ENCODE peak calls at places on chromosomes 11 and 22, in eight cellular contexts. One of them, this sample, is unnamed.

GRCh38 chr22:50115693-50116092 is 25.9 kb downstream of the MOV10L1 start:
- DNase-seq in kidney: peak
- DNase-seq in CD8-positive, alpha-beta T cell: no peak
- DNase-seq in fibroblast of pulmonary artery: peak
- DNase-seq in astrocyte of the spinal cord: no peak
- DNase-seq in pancreas: no peak
- DNase-seq in sigmoid colon: peak
- DNase-seq in RWPE2: no peak
- DNase-seq in this sample: no peak

GRCh38 chr11:68541983-68542382 is 81.4 kb downstream of the PPP6R3 start:
- DNase-seq in CD8-positive, alpha-beta T cell: no peak
- DNase-seq in sigmoid colon: no peak
- DNase-seq in pancreas: no peak
- DNase-seq in RWPE2: no peak
- DNase-seq in fibroblast of pulmonary artery: no peak
- DNase-seq in astrocyte of the spinal cord: no peak
- DNase-seq in kidney: no peak
- DNase-seq in this sample: no peak

GRCh38 chr11:43797337-43797736 is 83.3 kb upstream of the ALKBH3 start:
- DNase-seq in sigmoid colon: no peak
- DNase-seq in kidney: no peak
- DNase-seq in CD8-positive, alpha-beta T cell: no peak
- DNase-seq in pancreas: no peak
- DNase-seq in RWPE2: no peak
- DNase-seq in fibroblast of pulmonary artery: no peak
- DNase-seq in astrocyte of the spinal cord: no peak
- DNase-seq in this sample: no peak

GRCh38 chr11:113474362-113475159 is 637 bp downstream of the DRD2 start:
- DNase-seq in sigmoid colon: no peak
- DNase-seq in CD8-positive, alpha-beta T cell: no peak
- DNase-seq in RWPE2: peak
- DNase-seq in astrocyte of the spinal cord: peak
- DNase-seq in fibroblast of pulmonary artery: peak
- DNase-seq in pancreas: peak
- DNase-seq in kidney: peak
- DNase-seq in this sample: peak

GRCh38 chr11:131745405-131745804 is 375.0 kb downstream of the NTM start:
- DNase-seq in kidney: no peak
- DNase-seq in RWPE2: no peak
- DNase-seq in astrocyte of the spinal cord: peak
- DNase-seq in fibroblast of pulmonary artery: peak
- DNase-seq in CD8-positive, alpha-beta T cell: no peak
- DNase-seq in pancreas: no peak
- DNase-seq in sigmoid colon: no peak
- DNase-seq in this sample: no peak

GRCh38 chr11:125933030-125933813 is 12.6 kb upstream of the VSIG10L2 start:
- DNase-seq in pancreas: no peak
- DNase-seq in CD8-positive, alpha-beta T cell: no peak
- DNase-seq in sigmoid colon: no peak
- DNase-seq in kidney: no peak
- DNase-seq in astrocyte of the spinal cord: no peak
- DNase-seq in fibroblast of pulmonary artery: no peak
- DNase-seq in RWPE2: no peak
- DNase-seq in this sample: no peak

GRCh38 chr22:44129614-44129976 is 51.1 kb upstream of the PARVG start:
- DNase-seq in fibroblast of pulmonary artery: peak
- DNase-seq in kidney: no peak
- DNase-seq in sigmoid colon: peak
- DNase-seq in pancreas: no peak
- DNase-seq in RWPE2: no peak
- DNase-seq in astrocyte of the spinal cord: peak
- DNase-seq in CD8-positive, alpha-beta T cell: no peak
- DNase-seq in this sample: no peak

GRCh38 chr22:44455151-44455962 is 42.7 kb downstream of the RTL6 start:
- DNase-seq in kidney: peak
- DNase-seq in astrocyte of the spinal cord: no peak
- DNase-seq in RWPE2: no peak
- DNase-seq in sigmoid colon: no peak
- DNase-seq in pancreas: no peak
- DNase-seq in fibroblast of pulmonary artery: no peak
- DNase-seq in CD8-positive, alpha-beta T cell: peak
- DNase-seq in this sample: no peak

GRCh38 chr11:38278457-38279141 is 1680.6 kb upstream of the RAG2 start:
- DNase-seq in fibroblast of pulmonary artery: no peak
- DNase-seq in kidney: peak
- DNase-seq in pancreas: peak
- DNase-seq in RWPE2: no peak
- DNase-seq in CD8-positive, alpha-beta T cell: no peak
- DNase-seq in sigmoid colon: no peak
- DNase-seq in astrocyte of the spinal cord: no peak
- DNase-seq in this sample: no peak

GRCh38 chr11:60515144-60515855 is at the start of gene MS4A13:
- DNase-seq in RWPE2: no peak
- DNase-seq in astrocyte of the spinal cord: no peak
- DNase-seq in sigmoid colon: no peak
- DNase-seq in pancreas: peak
- DNase-seq in fibroblast of pulmonary artery: no peak
- DNase-seq in kidney: no peak
- DNase-seq in CD8-positive, alpha-beta T cell: no peak
- DNase-seq in this sample: no peak

GRCh38 chr11:120227228-120227852 is 12.6 kb upstream of the POU2F3 start:
- DNase-seq in RWPE2: no peak
- DNase-seq in CD8-positive, alpha-beta T cell: no peak
- DNase-seq in kidney: peak
- DNase-seq in sigmoid colon: peak
- DNase-seq in astrocyte of the spinal cord: no peak
- DNase-seq in fibroblast of pulmonary artery: no peak
- DNase-seq in pancreas: no peak
- DNase-seq in this sample: no peak

GRCh38 chr11:44268807-44269080 is 41.2 kb downstream of the ALX4 start:
- DNase-seq in RWPE2: no peak
- DNase-seq in astrocyte of the spinal cord: no peak
- DNase-seq in kidney: no peak
- DNase-seq in sigmoid colon: peak
- DNase-seq in pancreas: no peak
- DNase-seq in CD8-positive, alpha-beta T cell: no peak
- DNase-seq in fibroblast of pulmonary artery: no peak
- DNase-seq in this sample: no peak

GRCh38 chr11:62958547-62959071 is 26.2 kb downstream of the SLC22A6 start:
- DNase-seq in RWPE2: no peak
- DNase-seq in CD8-positive, alpha-beta T cell: no peak
- DNase-seq in fibroblast of pulmonary artery: peak
- DNase-seq in astrocyte of the spinal cord: peak
- DNase-seq in sigmoid colon: peak
- DNase-seq in pancreas: no peak
- DNase-seq in kidney: no peak
- DNase-seq in this sample: no peak

DNA sequence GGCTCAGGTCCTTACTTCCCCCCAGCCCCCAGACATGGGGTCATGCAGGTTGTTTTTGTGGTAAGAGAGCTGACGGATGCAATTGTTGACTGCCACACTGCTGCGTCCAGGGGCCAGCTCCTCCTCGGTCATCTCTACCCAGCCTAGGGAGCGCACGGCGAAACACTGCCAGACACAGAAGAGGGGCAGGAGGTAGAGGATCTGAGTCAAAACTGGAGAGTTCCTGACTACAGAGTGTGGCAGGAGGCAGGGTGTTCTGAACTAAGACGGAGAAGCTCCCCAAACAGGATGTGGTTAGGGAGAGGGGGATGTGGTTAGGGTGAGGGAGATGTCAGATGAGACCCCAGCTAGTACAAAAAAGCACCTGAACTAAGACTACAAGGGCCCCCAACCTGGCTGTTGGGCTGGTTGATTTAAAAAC is 12.3 kb downstream of the SMPD1 start:
- DNase-seq in fibroblast of pulmonary artery: no peak
- DNase-seq in kidney: no peak
- DNase-seq in CD8-positive, alpha-beta T cell: peak
- DNase-seq in astrocyte of the spinal cord: no peak
- DNase-seq in sigmoid colon: no peak
- DNase-seq in pancreas: no peak
- DNase-seq in RWPE2: no peak
- DNase-seq in this sample: no peak
- TF ChIP-seq CTCF in fibroblast of pulmonary artery: no peak
- TF ChIP-seq CTCF in kidney: no peak
- TF ChIP-seq CTCF in CD8-positive, alpha-beta T cell: no peak
- TF ChIP-seq CTCF in astrocyte of the spinal cord: no peak
- TF ChIP-seq CTCF in sigmoid colon: no peak
- TF ChIP-seq CTCF in pancreas: no peak
- TF ChIP-seq CTCF in RWPE2: no peak
- TF ChIP-seq CTCF in this sample: no peak

GRCh38 chr11:27357250-27357649 is 5.8 kb downstream of the CCDC34 start:
- DNase-seq in kidney: no peak
- DNase-seq in sigmoid colon: no peak
- DNase-seq in CD8-positive, alpha-beta T cell: no peak
- DNase-seq in RWPE2: no peak
- DNase-seq in astrocyte of the spinal cord: no peak
- DNase-seq in pancreas: no peak
- DNase-seq in fibroblast of pulmonary artery: no peak
- DNase-seq in this sample: no peak

GRCh38 chr11:27362032-27362431 is 983 bp downstream of the CCDC34 start:
- DNase-seq in pancreas: no peak
- DNase-seq in sigmoid colon: no peak
- DNase-seq in astrocyte of the spinal cord: no peak
- DNase-seq in RWPE2: no peak
- DNase-seq in kidney: no peak
- DNase-seq in CD8-positive, alpha-beta T cell: no peak
- DNase-seq in fibroblast of pulmonary artery: no peak
- DNase-seq in this sample: no peak

GRCh38 chr11:27356624-27357222 is 6.3 kb downstream of the CCDC34 start:
- DNase-seq in pancreas: no peak
- DNase-seq in astrocyte of the spinal cord: no peak
- DNase-seq in sigmoid colon: no peak
- DNase-seq in CD8-positive, alpha-beta T cell: no peak
- DNase-seq in kidney: no peak
- DNase-seq in RWPE2: no peak
- DNase-seq in fibroblast of pulmonary artery: no peak
- DNase-seq in this sample: no peak

GRCh38 chr11:27355575-27356104 is 7.4 kb downstream of the CCDC34 start:
- DNase-seq in CD8-positive, alpha-beta T cell: no peak
- DNase-seq in RWPE2: no peak
- DNase-seq in fibroblast of pulmonary artery: no peak
- DNase-seq in astrocyte of the spinal cord: no peak
- DNase-seq in kidney: no peak
- DNase-seq in sigmoid colon: no peak
- DNase-seq in pancreas: no peak
- DNase-seq in this sample: no peak

DNA sequence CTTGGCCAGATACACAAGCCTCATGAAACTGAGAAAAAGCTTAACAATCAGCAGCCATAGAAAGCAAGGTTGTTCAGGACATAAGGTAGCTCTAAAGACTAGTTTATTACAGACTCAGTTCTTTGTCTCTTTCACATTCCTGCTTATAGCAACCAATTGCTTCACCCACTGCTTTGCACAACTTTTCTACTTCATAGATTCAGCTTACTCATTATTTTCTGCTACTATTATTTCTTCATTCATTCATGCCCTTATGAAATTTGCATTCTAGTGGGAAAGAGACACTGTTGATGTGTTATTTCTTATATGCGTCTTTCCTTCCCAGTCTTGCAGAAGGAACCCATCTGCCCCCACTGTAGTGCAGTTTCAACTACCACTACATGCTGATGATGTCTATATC is 4.7 kb downstream of the CCDC34 start:
- DNase-seq in pancreas: no peak
- DNase-seq in sigmoid colon: no peak
- DNase-seq in CD8-positive, alpha-beta T cell: no peak
- DNase-seq in kidney: no peak
- DNase-seq in astrocyte of the spinal cord: no peak
- DNase-seq in fibroblast of pulmonary artery: peak
- DNase-seq in RWPE2: no peak
- DNase-seq in this sample: no peak
- TF ChIP-seq CTCF in pancreas: no peak
- TF ChIP-seq CTCF in sigmoid colon: no peak
- TF ChIP-seq CTCF in CD8-positive, alpha-beta T cell: no peak
- TF ChIP-seq CTCF in kidney: no peak
- TF ChIP-seq CTCF in astrocyte of the spinal cord: no peak
- TF ChIP-seq CTCF in fibroblast of pulmonary artery: no peak
- TF ChIP-seq CTCF in RWPE2: no peak
- TF ChIP-seq CTCF in this sample: no peak

DNA sequence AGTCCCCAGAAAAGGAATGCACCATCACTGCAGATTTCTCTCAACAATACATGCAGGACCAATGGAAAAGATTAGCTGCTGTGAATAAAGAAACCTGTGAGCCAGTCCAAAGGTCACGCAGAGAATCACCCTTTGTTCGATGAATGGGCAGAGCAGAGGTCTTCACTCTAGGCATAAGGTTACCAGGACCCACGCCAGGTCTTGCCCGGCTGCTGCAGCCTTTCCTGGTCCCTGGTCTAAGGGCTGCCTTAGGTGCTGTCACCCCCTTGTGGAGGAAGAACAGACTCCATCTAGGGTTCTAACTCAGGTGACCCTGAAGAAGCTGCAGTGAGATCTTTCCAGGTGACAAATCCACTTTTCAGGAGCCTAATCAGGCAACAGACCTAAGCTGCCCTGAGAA is 29.0 kb upstream of the NAP1L4 start:
- DNase-seq in pancreas: peak
- DNase-seq in sigmoid colon: no peak
- DNase-seq in astrocyte of the spinal cord: no peak
- DNase-seq in fibroblast of pulmonary artery: peak
- DNase-seq in kidney: peak
- DNase-seq in RWPE2: no peak
- DNase-seq in CD8-positive, alpha-beta T cell: no peak
- DNase-seq in this sample: no peak
- TF ChIP-seq CTCF in pancreas: no peak
- TF ChIP-seq CTCF in sigmoid colon: no peak
- TF ChIP-seq CTCF in astrocyte of the spinal cord: peak
- TF ChIP-seq CTCF in fibroblast of pulmonary artery: peak
- TF ChIP-seq CTCF in kidney: peak
- TF ChIP-seq CTCF in RWPE2: peak
- TF ChIP-seq CTCF in CD8-positive, alpha-beta T cell: peak
- TF ChIP-seq CTCF in this sample: no peak

DNA sequence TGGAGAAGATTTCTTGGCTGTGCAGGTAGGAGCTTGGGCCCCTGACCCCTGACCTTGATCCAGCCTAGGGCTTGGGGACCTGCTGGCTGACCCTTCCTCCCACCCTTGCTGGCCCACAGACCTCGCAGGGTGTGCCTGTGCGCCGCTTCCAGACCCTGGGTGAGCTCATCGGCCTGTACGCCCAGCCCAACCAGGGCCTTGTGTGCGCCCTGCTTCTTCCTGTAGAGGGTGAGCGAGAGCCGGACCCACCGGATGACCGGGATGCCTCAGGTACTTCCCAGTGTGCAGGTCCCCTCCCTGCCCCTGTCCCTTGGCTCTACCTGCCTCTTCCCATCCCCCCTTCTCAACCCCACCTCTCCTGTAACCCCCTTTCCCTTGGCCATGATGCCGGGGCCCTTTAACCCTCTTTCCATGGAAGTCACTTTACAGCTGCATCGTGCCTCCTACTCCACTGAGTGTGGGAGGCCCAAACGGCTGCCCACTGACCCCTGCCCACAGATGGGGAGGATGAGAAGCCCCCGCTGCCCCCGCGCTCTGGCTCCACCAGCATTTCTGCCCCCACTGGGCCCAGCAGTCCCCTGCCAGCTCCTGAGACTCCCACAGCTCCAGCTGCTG is 3.8 kb downstream of the INPPL1 start:
- DNase-seq in pancreas: peak
- DNase-seq in CD8-positive, alpha-beta T cell: no peak
- DNase-seq in sigmoid colon: no peak
- DNase-seq in kidney: peak
- DNase-seq in RWPE2: no peak
- DNase-seq in astrocyte of the spinal cord: no peak
- DNase-seq in fibroblast of pulmonary artery: no peak
- DNase-seq in this sample: no peak
- TF ChIP-seq CTCF in pancreas: no peak
- TF ChIP-seq CTCF in CD8-positive, alpha-beta T cell: no peak
- TF ChIP-seq CTCF in sigmoid colon: no peak
- TF ChIP-seq CTCF in kidney: peak
- TF ChIP-seq CTCF in RWPE2: no peak
- TF ChIP-seq CTCF in astrocyte of the spinal cord: peak
- TF ChIP-seq CTCF in fibroblast of pulmonary artery: peak
- TF ChIP-seq CTCF in this sample: no peak

GRCh38 chr11:35424157-35424945 is 5.0 kb upstream of the SLC1A2 start:
- DNase-seq in CD8-positive, alpha-beta T cell: no peak
- DNase-seq in fibroblast of pulmonary artery: no peak
- DNase-seq in RWPE2: no peak
- DNase-seq in sigmoid colon: no peak
- DNase-seq in kidney: no peak
- DNase-seq in astrocyte of the spinal cord: no peak
- DNase-seq in pancreas: no peak
- DNase-seq in this sample: no peak
- TF ChIP-seq CTCF in CD8-positive, alpha-beta T cell: no peak
- TF ChIP-seq CTCF in fibroblast of pulmonary artery: no peak
- TF ChIP-seq CTCF in RWPE2: no peak
- TF ChIP-seq CTCF in sigmoid colon: no peak
- TF ChIP-seq CTCF in kidney: no peak
- TF ChIP-seq CTCF in astrocyte of the spinal cord: no peak
- TF ChIP-seq CTCF in pancreas: no peak
- TF ChIP-seq CTCF in this sample: no peak